ENCODE peak calls at places on chromosomes 2 and 18, in ten cellular contexts. One of them, this sample, is unnamed.

GRCh38 chr2:233990261-233990798 is 60.2 kb upstream of the SPP2 start:
- DNase-seq in cardiac muscle cell: no peak
- DNase-seq in WERI-Rb-1: no peak
- DNase-seq in prostate gland: no peak
- DNase-seq in upper lobe of left lung: no peak
- DNase-seq in psoas muscle: no peak
- DNase-seq in fibroblast of lung: peak
- DNase-seq in heart left ventricle: no peak
- DNase-seq in lower lobe of right lung: no peak
- DNase-seq in H1: no peak
- DNase-seq in this sample: peak

GRCh38 chr18:46408334-46408987 is 248.6 kb downstream of the LOXHD1 start:
- DNase-seq in cardiac muscle cell: no peak
- DNase-seq in WERI-Rb-1: peak
- DNase-seq in prostate gland: no peak
- DNase-seq in upper lobe of left lung: no peak
- DNase-seq in psoas muscle: no peak
- DNase-seq in fibroblast of lung: no peak
- DNase-seq in heart left ventricle: no peak
- DNase-seq in lower lobe of right lung: no peak
- DNase-seq in H1: no peak
- DNase-seq in this sample: no peak

GRCh38 chr2:12675801-12676200 is 40.9 kb upstream of the TRIB2 start:
- DNase-seq in cardiac muscle cell: no peak
- DNase-seq in WERI-Rb-1: peak
- DNase-seq in prostate gland: no peak
- DNase-seq in upper lobe of left lung: no peak
- DNase-seq in psoas muscle: no peak
- DNase-seq in fibroblast of lung: peak
- DNase-seq in heart left ventricle: no peak
- DNase-seq in lower lobe of right lung: no peak
- DNase-seq in H1: no peak
- DNase-seq in this sample: no peak

GRCh38 chr18:46712406-46712805 is 44.4 kb downstream of the ST8SIA5 start:
- DNase-seq in cardiac muscle cell: no peak
- DNase-seq in WERI-Rb-1: no peak
- DNase-seq in prostate gland: no peak
- DNase-seq in upper lobe of left lung: no peak
- DNase-seq in psoas muscle: peak
- DNase-seq in fibroblast of lung: peak
- DNase-seq in heart left ventricle: peak
- DNase-seq in lower lobe of right lung: no peak
- DNase-seq in H1: no peak
- DNase-seq in this sample: no peak

GRCh38 chr18:75207298-75208054 is 1.5 kb downstream of the PTGR3 start:
- DNase-seq in cardiac muscle cell: no peak
- DNase-seq in WERI-Rb-1: no peak
- DNase-seq in prostate gland: no peak
- DNase-seq in upper lobe of left lung: no peak
- DNase-seq in psoas muscle: no peak
- DNase-seq in fibroblast of lung: peak
- DNase-seq in heart left ventricle: no peak
- DNase-seq in lower lobe of right lung: no peak
- DNase-seq in H1: no peak
- DNase-seq in this sample: no peak

GRCh38 chr2:108587621-108588020 is 53.4 kb downstream of the LIMS1 start:
- DNase-seq in cardiac muscle cell: no peak
- DNase-seq in WERI-Rb-1: no peak
- DNase-seq in prostate gland: no peak
- DNase-seq in upper lobe of left lung: peak
- DNase-seq in psoas muscle: peak
- DNase-seq in fibroblast of lung: peak
- DNase-seq in heart left ventricle: peak
- DNase-seq in lower lobe of right lung: no peak
- DNase-seq in H1: no peak
- DNase-seq in this sample: no peak

GRCh38 chr2:240127911-240128607 is 8.0 kb downstream of the COPS9 start:
- DNase-seq in cardiac muscle cell: no peak
- DNase-seq in WERI-Rb-1: no peak
- DNase-seq in prostate gland: no peak
- DNase-seq in upper lobe of left lung: no peak
- DNase-seq in psoas muscle: peak
- DNase-seq in fibroblast of lung: no peak
- DNase-seq in heart left ventricle: no peak
- DNase-seq in lower lobe of right lung: no peak
- DNase-seq in H1: no peak
- DNase-seq in this sample: no peak

GRCh38 chr2:168686485-168687191 is 115.8 kb upstream of the NOSTRIN start:
- DNase-seq in cardiac muscle cell: no peak
- DNase-seq in WERI-Rb-1: no peak
- DNase-seq in prostate gland: no peak
- DNase-seq in upper lobe of left lung: no peak
- DNase-seq in psoas muscle: no peak
- DNase-seq in fibroblast of lung: peak
- DNase-seq in heart left ventricle: no peak
- DNase-seq in lower lobe of right lung: no peak
- DNase-seq in H1: no peak
- DNase-seq in this sample: no peak

GRCh38 chr2:210496512-210496911 is 20.0 kb upstream of the LANCL1 start:
- DNase-seq in cardiac muscle cell: no peak
- DNase-seq in WERI-Rb-1: no peak
- DNase-seq in prostate gland: no peak
- DNase-seq in upper lobe of left lung: no peak
- DNase-seq in psoas muscle: no peak
- DNase-seq in fibroblast of lung: no peak
- DNase-seq in heart left ventricle: no peak
- DNase-seq in lower lobe of right lung: no peak
- DNase-seq in H1: no peak
- DNase-seq in this sample: no peak

GRCh38 chr18:10051877-10052631 is 138.2 kb downstream of the VAPA start:
- DNase-seq in cardiac muscle cell: no peak
- DNase-seq in WERI-Rb-1: no peak
- DNase-seq in prostate gland: no peak
- DNase-seq in upper lobe of left lung: no peak
- DNase-seq in psoas muscle: peak
- DNase-seq in fibroblast of lung: peak
- DNase-seq in heart left ventricle: peak
- DNase-seq in lower lobe of right lung: no peak
- DNase-seq in H1: no peak
- DNase-seq in this sample: no peak

GRCh38 chr2:54374965-54375364 is 81.2 kb upstream of the SPTBN1 start:
- DNase-seq in cardiac muscle cell: no peak
- DNase-seq in WERI-Rb-1: no peak
- DNase-seq in prostate gland: no peak
- DNase-seq in upper lobe of left lung: no peak
- DNase-seq in psoas muscle: no peak
- DNase-seq in fibroblast of lung: no peak
- DNase-seq in heart left ventricle: no peak
- DNase-seq in lower lobe of right lung: no peak
- DNase-seq in H1: no peak
- DNase-seq in this sample: no peak

GRCh38 chr2:54373855-54374254 is 82.3 kb upstream of the SPTBN1 start:
- DNase-seq in cardiac muscle cell: no peak
- DNase-seq in WERI-Rb-1: no peak
- DNase-seq in prostate gland: no peak
- DNase-seq in upper lobe of left lung: no peak
- DNase-seq in psoas muscle: no peak
- DNase-seq in fibroblast of lung: no peak
- DNase-seq in heart left ventricle: no peak
- DNase-seq in lower lobe of right lung: no peak
- DNase-seq in H1: no peak
- DNase-seq in this sample: no peak

GRCh38 chr2:54370405-54371104 is 85.6 kb upstream of the SPTBN1 start:
- DNase-seq in cardiac muscle cell: no peak
- DNase-seq in WERI-Rb-1: no peak
- DNase-seq in prostate gland: no peak
- DNase-seq in upper lobe of left lung: no peak
- DNase-seq in psoas muscle: peak
- DNase-seq in fibroblast of lung: no peak
- DNase-seq in heart left ventricle: peak
- DNase-seq in lower lobe of right lung: no peak
- DNase-seq in H1: no peak
- DNase-seq in this sample: no peak

GRCh38 chr2:54372361-54372760 is 83.8 kb upstream of the SPTBN1 start:
- DNase-seq in cardiac muscle cell: no peak
- DNase-seq in WERI-Rb-1: no peak
- DNase-seq in prostate gland: no peak
- DNase-seq in upper lobe of left lung: no peak
- DNase-seq in psoas muscle: no peak
- DNase-seq in fibroblast of lung: no peak
- DNase-seq in heart left ventricle: no peak
- DNase-seq in lower lobe of right lung: no peak
- DNase-seq in H1: no peak
- DNase-seq in this sample: no peak

GRCh38 chr2:54371461-54372065 is 84.6 kb upstream of the SPTBN1 start:
- DNase-seq in cardiac muscle cell: no peak
- DNase-seq in WERI-Rb-1: no peak
- DNase-seq in prostate gland: no peak
- DNase-seq in upper lobe of left lung: no peak
- DNase-seq in psoas muscle: no peak
- DNase-seq in fibroblast of lung: no peak
- DNase-seq in heart left ventricle: no peak
- DNase-seq in lower lobe of right lung: no peak
- DNase-seq in H1: no peak
- DNase-seq in this sample: no peak
- H3K27ac ChIP-seq in cardiac muscle cell: no peak
- H3K27ac ChIP-seq in WERI-Rb-1: no peak
- H3K27ac ChIP-seq in prostate gland: no peak
- H3K27ac ChIP-seq in upper lobe of left lung: peak
- H3K27ac ChIP-seq in psoas muscle: peak
- H3K27ac ChIP-seq in fibroblast of lung: no peak
- H3K27ac ChIP-seq in heart left ventricle: peak
- H3K27ac ChIP-seq in lower lobe of right lung: peak
- H3K27ac ChIP-seq in H1: no peak
- H3K27ac ChIP-seq in this sample: no peak

DNA sequence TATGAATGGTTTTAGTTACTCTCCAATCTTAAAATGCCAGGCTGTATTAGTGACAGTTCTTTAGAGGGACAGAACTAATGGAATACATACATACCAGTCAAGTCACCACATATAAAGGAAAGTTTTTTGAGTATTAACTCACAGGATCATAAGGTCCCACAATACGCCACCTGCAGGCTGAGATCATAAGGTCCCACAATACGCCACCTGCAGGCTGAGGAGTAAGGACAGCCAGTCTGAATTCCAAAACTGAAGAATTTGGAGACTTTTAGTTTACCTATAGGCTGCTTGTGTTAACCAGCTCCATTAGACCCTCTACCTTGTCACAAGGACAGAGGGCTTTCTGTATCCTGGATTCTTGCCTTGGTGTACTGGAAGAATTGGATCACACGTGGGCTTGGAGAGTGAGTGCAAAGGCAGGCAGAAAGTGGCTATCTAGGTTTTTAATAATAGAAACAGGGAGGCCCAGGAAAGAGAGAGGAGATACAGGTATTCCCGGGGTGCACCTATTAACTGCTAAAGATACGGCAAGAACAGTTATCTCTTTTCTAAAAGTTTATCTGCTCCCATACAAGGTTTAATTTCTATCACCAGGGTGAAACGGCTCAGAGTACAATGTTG is 234.9 kb upstream of the CYRIA start:
- DNase-seq in cardiac muscle cell: peak
- DNase-seq in WERI-Rb-1: peak
- DNase-seq in prostate gland: no peak
- DNase-seq in upper lobe of left lung: no peak
- DNase-seq in psoas muscle: no peak
- DNase-seq in fibroblast of lung: peak
- DNase-seq in heart left ventricle: no peak
- DNase-seq in lower lobe of right lung: no peak
- DNase-seq in H1: peak
- DNase-seq in this sample: no peak
- TF ChIP-seq CTCF in cardiac muscle cell: peak
- TF ChIP-seq CTCF in WERI-Rb-1: peak
- TF ChIP-seq CTCF in prostate gland: peak
- TF ChIP-seq CTCF in upper lobe of left lung: peak
- TF ChIP-seq CTCF in psoas muscle: no peak
- TF ChIP-seq CTCF in fibroblast of lung: peak
- TF ChIP-seq CTCF in heart left ventricle: no peak
- TF ChIP-seq CTCF in lower lobe of right lung: peak
- TF ChIP-seq CTCF in H1: peak
- TF ChIP-seq CTCF in this sample: no peak

DNA sequence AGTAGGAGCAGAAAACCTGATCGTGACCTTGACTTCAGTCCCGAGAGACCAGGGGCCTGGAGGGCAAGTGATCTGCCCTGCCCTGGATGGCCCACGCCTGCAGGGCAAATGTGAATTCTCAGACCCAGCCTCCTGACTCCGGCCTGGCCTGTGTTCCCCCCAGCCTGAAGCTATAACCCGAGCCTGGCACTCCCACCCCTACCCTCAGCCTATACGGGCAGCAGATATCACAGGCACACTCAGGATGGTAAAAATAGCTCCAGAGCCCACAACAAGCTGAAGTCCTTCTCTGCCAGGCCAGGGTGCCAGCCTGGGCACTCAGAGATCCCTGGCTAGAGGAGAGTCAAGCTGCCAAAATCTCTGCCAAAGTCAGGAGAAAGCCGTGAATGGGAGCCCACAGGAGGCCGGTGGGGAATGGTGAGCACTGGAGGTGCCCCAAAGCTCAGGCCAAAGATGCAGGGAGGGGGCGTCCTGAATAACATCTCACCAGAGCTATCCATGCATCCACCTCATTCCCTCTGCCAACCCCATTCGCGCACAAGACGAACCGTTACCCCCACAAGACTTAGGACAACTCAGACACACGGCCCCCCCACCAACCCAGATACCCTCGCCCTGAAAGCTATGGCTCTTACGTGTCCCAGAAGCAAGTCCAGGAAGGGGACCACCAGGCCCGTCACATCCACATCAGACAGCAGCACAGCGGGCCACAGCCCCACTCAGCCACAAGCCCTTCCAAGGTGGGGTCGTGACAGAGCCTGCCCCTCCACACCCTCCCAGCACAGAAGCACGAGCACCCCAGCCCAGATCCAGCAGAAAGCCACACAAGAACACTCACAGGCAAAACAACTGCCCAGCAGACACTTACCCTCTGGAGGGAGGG is 144.9 kb downstream of the TNS1 start:
- DNase-seq in cardiac muscle cell: no peak
- DNase-seq in WERI-Rb-1: no peak
- DNase-seq in prostate gland: no peak
- DNase-seq in upper lobe of left lung: peak
- DNase-seq in psoas muscle: peak
- DNase-seq in fibroblast of lung: no peak
- DNase-seq in heart left ventricle: peak
- DNase-seq in lower lobe of right lung: no peak
- DNase-seq in H1: no peak
- DNase-seq in this sample: no peak
- H3K27ac ChIP-seq in cardiac muscle cell: peak
- H3K27ac ChIP-seq in WERI-Rb-1: no peak
- H3K27ac ChIP-seq in prostate gland: peak
- H3K27ac ChIP-seq in upper lobe of left lung: peak
- H3K27ac ChIP-seq in psoas muscle: peak
- H3K27ac ChIP-seq in fibroblast of lung: no peak
- H3K27ac ChIP-seq in heart left ventricle: peak
- H3K27ac ChIP-seq in lower lobe of right lung: peak
- H3K27ac ChIP-seq in H1: no peak
- H3K27ac ChIP-seq in this sample: no peak

GRCh38 chr2:113889471-113890252 is at the start of gene ACTR3:
- DNase-seq in cardiac muscle cell: peak
- DNase-seq in WERI-Rb-1: peak
- DNase-seq in prostate gland: peak
- DNase-seq in upper lobe of left lung: peak
- DNase-seq in psoas muscle: peak
- DNase-seq in fibroblast of lung: peak
- DNase-seq in heart left ventricle: peak
- DNase-seq in lower lobe of right lung: peak
- DNase-seq in H1: peak
- DNase-seq in this sample: peak
- TF ChIP-seq CTCF in cardiac muscle cell: peak
- TF ChIP-seq CTCF in WERI-Rb-1: no peak
- TF ChIP-seq CTCF in prostate gland: peak
- TF ChIP-seq CTCF in upper lobe of left lung: peak
- TF ChIP-seq CTCF in psoas muscle: no peak
- TF ChIP-seq CTCF in fibroblast of lung: peak
- TF ChIP-seq CTCF in heart left ventricle: no peak
- TF ChIP-seq CTCF in lower lobe of right lung: no peak
- TF ChIP-seq CTCF in H1: no peak
- TF ChIP-seq CTCF in this sample: no peak

This sample was measured in CD4-positive, alpha-beta T cell.